ENCODE peak calls at places on chromosomes 16 and 17, in ten cellular contexts. C is progenitor cell of endocrine pancreas; B is CD8-positive, alpha-beta T cell; S is spleen; X is pancreas; G is GM12865; M is GM10248; L is fibroblast of pulmonary artery; P is fibroblast of the aortic adventitia; W is BJ. A is an unnamed sample.

GRCh38 chr16:86828653-86829052 is 250.3 kb downstream of the FOXL1 start:
- DNase-seq in C (no peak), B (no peak), S (peak), X (no peak), G (no peak), M (no peak), L (no peak), P (no peak), W (no peak), A (no peak)

GRCh38 chr17:60401819-60402218 is 9.9 kb upstream of the USP32 start:
- DNase-seq in C (no peak), B (no peak), S (no peak), X (no peak), G (no peak), M (no peak), L (no peak), P (no peak), W (no peak), A (no peak)

GRCh38 chr17:38920374-38921291 is 4.8 kb upstream of the LASP1NB start:
- DNase-seq in C (no peak), B (no peak), S (peak), X (no peak), G (no peak), M (no peak), L (no peak), P (no peak), W (no peak), A (peak)

GRCh38 chr17:14359251-14359939 is 58.5 kb downstream of the HS3ST3B1 start:
- DNase-seq in C (no peak), B (peak), S (peak), X (no peak), G (peak), M (peak), L (no peak), P (no peak), W (no peak), A (no peak)

GRCh38 chr16:84020353-84020752 is 22.2 kb downstream of the SLC38A8 start:
- DNase-seq in C (no peak), B (no peak), S (no peak), X (no peak), G (no peak), M (no peak), L (no peak), P (no peak), W (no peak), A (no peak)

GRCh38 chr17:29622337-29623282 is at the start of gene CORO6:
- DNase-seq in C (peak), B (peak), S (peak), X (no peak), G (peak), M (peak), L (peak), P (peak), W (no peak), A (peak)

GRCh38 chr17:42436401-42436800 is 13.3 kb upstream of the CAVIN1 start:
- DNase-seq in C (no peak), B (no peak), S (no peak), X (no peak), G (no peak), M (no peak), L (peak), P (peak), W (peak), A (no peak)

GRCh38 chr16:180101-180920 is at the start of gene HBQ1:
- DNase-seq in C (peak), B (peak), S (no peak), X (no peak), G (no peak), M (peak), L (peak), P (no peak), W (no peak), A (no peak)

GRCh38 chr16:81810361-81810760 is 31.3 kb downstream of the PLCG2 start:
- DNase-seq in C (no peak), B (no peak), S (no peak), X (no peak), G (peak), M (no peak), L (no peak), P (no peak), W (no peak), A (no peak)

GRCh38 chr16:79776243-79776884 is 175.8 kb upstream of the MAF start:
- DNase-seq in C (no peak), B (no peak), S (no peak), X (no peak), G (no peak), M (no peak), L (peak), P (peak), W (no peak), A (no peak)

GRCh38 chr16:2777231-2777902 is at the start of gene ELOB:
- DNase-seq in C (peak), B (peak), S (peak), X (peak), G (peak), M (peak), L (peak), P (peak), W (peak), A (peak)

GRCh38 chr17:9002610-9003354 is 18.5 kb upstream of the NTN1 start:
- DNase-seq in C (peak), B (peak), S (peak), X (no peak), G (peak), M (peak), L (no peak), P (no peak), W (no peak), A (no peak)

GRCh38 chr17:72120878-72121163 is at the start of gene SOX9:
- DNase-seq in C (peak), B (no peak), S (no peak), X (peak), G (peak), M (peak), L (peak), P (peak), W (peak), A (peak)

GRCh38 chr17:39927928-39928867 is 666 bp downstream of the LRRC3C start:
- DNase-seq in C (peak), B (no peak), S (peak), X (peak), G (peak), M (no peak), L (no peak), P (peak), W (no peak), A (peak)

GRCh38 chr17:70934834-70935233 is 765.5 kb downstream of the KCNJ2 start:
- DNase-seq in C (no peak), B (no peak), S (no peak), X (no peak), G (no peak), M (no peak), L (no peak), P (no peak), W (no peak), A (no peak)

GRCh38 chr16:89711601-89712475 is 8.9 kb downstream of the VPS9D1 start:
- DNase-seq in C (no peak), B (peak), S (peak), X (no peak), G (peak), M (peak), L (peak), P (peak), W (no peak), A (no peak)

GRCh38 chr16:58885528-58886170 is 151.5 kb upstream of the GOT2 start:
- DNase-seq in C (no peak), B (no peak), S (no peak), X (no peak), G (peak), M (no peak), L (no peak), P (no peak), W (no peak), A (no peak)

GRCh38 chr17:66455022-66455547 is 152.7 kb downstream of the PRKCA start:
- DNase-seq in C (no peak), B (no peak), S (no peak), X (no peak), G (no peak), M (no peak), L (no peak), P (no peak), W (no peak), A (no peak)

GRCh38 chr16:69482410-69482951 is 58.1 kb downstream of the CYB5B start:
- DNase-seq in C (no peak), B (no peak), S (no peak), X (no peak), G (no peak), M (no peak), L (peak), P (peak), W (no peak), A (peak)

GRCh38 chr17:52271781-52272180 is 113.3 kb upstream of the CA10 start:
- DNase-seq in C (no peak), B (no peak), S (no peak), X (no peak), G (no peak), M (no peak), L (no peak), P (no peak), W (no peak), A (no peak)

DNA sequence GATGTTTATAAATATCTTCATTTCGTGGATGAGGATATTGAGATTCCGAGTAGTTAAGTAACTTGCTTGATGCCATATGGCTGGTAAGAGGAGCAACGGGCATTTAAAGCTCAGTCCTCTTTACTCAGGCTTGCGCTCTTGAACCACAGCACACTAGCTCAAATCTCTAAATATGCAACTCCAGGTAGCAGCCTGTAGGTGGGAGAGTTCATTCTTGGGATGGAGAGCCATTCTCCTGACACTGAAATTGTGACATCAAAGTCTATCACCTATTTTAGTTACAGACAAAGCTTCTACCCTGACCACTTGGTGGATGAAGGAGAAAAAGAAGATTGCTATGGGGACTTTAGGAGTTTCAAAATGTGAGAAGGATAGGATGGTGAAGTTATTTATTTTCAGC is 118.1 kb upstream of the CA10 start:
- DNase-seq in C (no peak), B (no peak), S (no peak), X (no peak), G (no peak), M (no peak), L (no peak), P (no peak), W (no peak), A (no peak)
- TF ChIP-seq CTCF in C (no peak), B (no peak), S (no peak), X (no peak), G (no peak), M (no peak), L (no peak), P (no peak), W (no peak), A (no peak)

GRCh38 chr17:6427284-6427781 is 7.6 kb downstream of the AIPL1 start:
- DNase-seq in C (no peak), B (peak), S (no peak), X (no peak), G (peak), M (peak), L (no peak), P (peak), W (no peak), A (no peak)
- TF ChIP-seq CTCF in C (no peak), B (no peak), S (no peak), X (no peak), G (no peak), M (no peak), L (no peak), P (no peak), W (no peak), A (no peak)

GRCh38 chr17:65093930-65094329 is 37.4 kb upstream of the GNA13 start:
- DNase-seq in C (no peak), B (no peak), S (no peak), X (no peak), G (no peak), M (no peak), L (no peak), P (no peak), W (no peak), A (no peak)
- TF ChIP-seq CTCF in C (peak), B (no peak), S (no peak), X (no peak), G (no peak), M (no peak), L (peak), P (peak), W (no peak), A (no peak)

DNA sequence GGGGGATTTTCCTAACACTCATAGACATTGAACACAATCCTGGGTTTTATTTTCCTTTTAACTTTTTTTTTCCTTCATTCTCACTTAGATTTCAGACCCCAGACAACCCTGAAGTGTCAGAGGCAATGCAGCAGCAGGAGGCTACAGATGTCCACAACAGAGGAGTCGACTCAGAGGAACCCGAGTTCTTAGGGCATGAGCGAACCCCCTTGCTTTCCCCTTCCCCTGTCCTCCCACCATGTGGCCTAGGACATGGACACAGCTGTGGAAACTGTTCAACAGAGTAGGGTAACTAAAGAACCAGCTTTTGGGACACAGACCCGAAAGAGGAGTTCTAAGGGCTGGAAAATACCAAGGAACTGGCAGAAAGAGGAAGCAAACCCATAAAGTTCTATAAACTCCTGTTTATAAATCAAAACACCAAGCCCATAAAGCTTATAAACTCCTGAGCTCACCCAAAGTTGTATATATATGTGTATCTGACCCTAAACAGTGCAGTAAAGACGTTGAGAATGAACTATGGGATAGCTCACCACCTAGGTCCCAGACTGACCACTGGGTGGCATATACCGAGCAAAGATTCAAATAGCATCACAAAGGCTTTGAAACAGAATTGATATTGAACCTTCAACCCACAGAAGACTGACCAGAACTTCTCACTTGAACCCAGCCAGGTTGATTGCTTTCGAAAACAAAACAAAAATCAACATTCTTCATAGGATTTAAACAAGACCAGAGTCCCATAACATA is 33.9 kb downstream of the CMTM4 start:
- DNase-seq in C (no peak), B (no peak), S (no peak), X (no peak), G (peak), M (no peak), L (peak), P (peak), W (no peak), A (no peak)
- TF ChIP-seq CTCF in C (peak), B (no peak), S (no peak), X (no peak), G (peak), M (peak), L (peak), P (peak), W (peak), A (no peak)

GRCh38 chr16:55513616-55514015 is 4.7 kb downstream of the LPCAT2 start:
- DNase-seq in C (no peak), B (no peak), S (no peak), X (no peak), G (no peak), M (no peak), L (no peak), P (no peak), W (no peak), A (no peak)
- TF ChIP-seq CTCF in C (no peak), B (no peak), S (no peak), X (no peak), G (no peak), M (no peak), L (peak), P (peak), W (no peak), A (no peak)

GRCh38 chr16:10752843-10753523 is 9.3 kb downstream of the NUBP1 start:
- DNase-seq in C (no peak), B (no peak), S (peak), X (peak), G (peak), M (peak), L (no peak), P (no peak), W (no peak), A (peak)

GRCh38 chr16:10753670-10754069 is 10.0 kb downstream of the NUBP1 start:
- DNase-seq in C (no peak), B (no peak), S (no peak), X (no peak), G (no peak), M (no peak), L (no peak), P (no peak), W (no peak), A (no peak)

GRCh38 chr16:10749680-10750035 is 6.0 kb downstream of the NUBP1 start:
- DNase-seq in C (no peak), B (no peak), S (no peak), X (no peak), G (no peak), M (no peak), L (no peak), P (no peak), W (no peak), A (no peak)

GRCh38 chr16:10750793-10751192 is 7.2 kb downstream of the NUBP1 start:
- DNase-seq in C (no peak), B (no peak), S (no peak), X (no peak), G (no peak), M (no peak), L (no peak), P (no peak), W (no peak), A (no peak)

GRCh38 chr16:10751291-10751697 is 7.7 kb downstream of the NUBP1 start:
- DNase-seq in C (no peak), B (no peak), S (no peak), X (no peak), G (peak), M (no peak), L (no peak), P (no peak), W (no peak), A (no peak)
- TF ChIP-seq CTCF in C (no peak), B (no peak), S (no peak), X (no peak), G (peak), M (peak), L (no peak), P (no peak), W (no peak), A (no peak)

GRCh38 chr17:78118801-78119241 is 9.7 kb downstream of the TMC6 start:
- DNase-seq in C (no peak), B (no peak), S (no peak), X (no peak), G (no peak), M (no peak), L (no peak), P (no peak), W (no peak), A (no peak)

GRCh38 chr17:78116411-78116810 is 12.1 kb downstream of the TMC6 start:
- DNase-seq in C (no peak), B (no peak), S (no peak), X (no peak), G (no peak), M (no peak), L (no peak), P (no peak), W (no peak), A (no peak)

GRCh38 chr17:78114831-78115723 is 13.5 kb downstream of the TMC6 start:
- DNase-seq in C (no peak), B (no peak), S (peak), X (no peak), G (no peak), M (no peak), L (no peak), P (no peak), W (no peak), A (no peak)

GRCh38 chr17:78113804-78114785 is 14.5 kb downstream of the TMC6 start:
- DNase-seq in C (no peak), B (peak), S (peak), X (no peak), G (peak), M (no peak), L (no peak), P (no peak), W (no peak), A (no peak)

GRCh38 chr17:78117027-78117981 is 11.3 kb downstream of the TMC6 start:
- DNase-seq in C (peak), B (peak), S (peak), X (no peak), G (no peak), M (no peak), L (no peak), P (no peak), W (no peak), A (no peak)
- TF ChIP-seq CTCF in C (peak), B (no peak), S (no peak), X (peak), G (peak), M (peak), L (no peak), P (peak), W (no peak), A (peak)

DNA sequence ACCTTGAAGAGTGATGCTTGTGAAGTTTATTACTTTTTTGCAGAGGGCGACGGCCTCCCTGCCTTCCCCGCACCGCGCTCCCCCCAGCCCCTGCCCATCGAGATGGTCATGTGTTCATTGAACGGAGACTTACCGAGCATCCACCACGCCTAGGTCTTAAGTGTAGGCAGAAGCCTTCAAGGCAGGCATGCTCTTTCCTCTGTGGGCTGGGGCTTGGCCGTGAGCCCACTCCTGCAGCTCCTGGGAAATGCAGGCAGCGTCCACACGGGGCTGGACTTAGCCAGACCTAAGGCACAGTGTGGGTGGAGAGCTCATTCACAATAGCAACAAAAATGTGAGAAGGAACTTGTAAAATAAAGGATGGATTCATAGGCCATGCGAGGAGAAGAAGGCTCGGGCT is 19.2 kb downstream of the RNF213 start:
- DNase-seq in C (no peak), B (no peak), S (no peak), X (no peak), G (no peak), M (no peak), L (peak), P (peak), W (peak), A (peak)
- TF ChIP-seq CTCF in C (no peak), B (no peak), S (peak), X (no peak), G (no peak), M (no peak), L (peak), P (peak), W (peak), A (no peak)